ENCODE peak calls at places on chromosomes 3 and 15, in eight cellular contexts. W is heart left ventricle, L is left lung, Q is endothelial cell, G is choroid plexus epithelial cell, F is HCT116, H is sigmoid colon, M is IMR-90. Y is an unnamed sample.

GRCh38 chr3:193563429-193563828 is 8.7 kb upstream of the ATP13A4 start:
- DNase-seq in W (no peak), L (no peak), Q (no peak), G (peak), F (no peak), H (no peak), M (no peak), Y (no peak)

GRCh38 chr15:34717729-34718128 is 37.1 kb downstream of the GJD2 start:
- DNase-seq in W (no peak), L (no peak), Q (no peak), G (no peak), F (no peak), H (no peak), M (peak), Y (no peak)

GRCh38 chr15:80503319-80503952 is 99.3 kb downstream of the ARNT2 start:
- DNase-seq in W (no peak), L (no peak), Q (no peak), G (peak), F (no peak), H (no peak), M (no peak), Y (no peak)

GRCh38 chr3:73614385-73614784 is 10.4 kb downstream of the PDZRN3 start:
- DNase-seq in W (peak), L (no peak), Q (no peak), G (peak), F (no peak), H (peak), M (peak), Y (no peak)

GRCh38 chr3:111617406-111617805 is 22.3 kb upstream of the ZBED2 start:
- DNase-seq in W (no peak), L (no peak), Q (no peak), G (no peak), F (no peak), H (no peak), M (no peak), Y (no peak)

GRCh38 chr15:63915888-63916731 is 82.4 kb upstream of the HERC1 start:
- DNase-seq in W (no peak), L (no peak), Q (peak), G (peak), F (no peak), H (no peak), M (peak), Y (no peak)

GRCh38 chr15:40047413-40048154 is 8.6 kb upstream of the SRP14 start:
- DNase-seq in W (peak), L (peak), Q (no peak), G (peak), F (no peak), H (peak), M (peak), Y (peak)

GRCh38 chr3:188220988-188221818 is 67.2 kb downstream of the LPP start:
- DNase-seq in W (no peak), L (no peak), Q (no peak), G (peak), F (no peak), H (peak), M (peak), Y (no peak)

GRCh38 chr15:52518972-52519371 is 9.7 kb downstream of the MYO5A start:
- DNase-seq in W (no peak), L (no peak), Q (no peak), G (no peak), F (no peak), H (no peak), M (no peak), Y (no peak)

GRCh38 chr3:185306847-185307246 is 53.0 kb upstream of the EHHADH start:
- DNase-seq in W (no peak), L (no peak), Q (no peak), G (no peak), F (no peak), H (no peak), M (no peak), Y (no peak)

GRCh38 chr3:133413166-133414020 is 13.5 kb downstream of the BFSP2 start:
- DNase-seq in W (no peak), L (no peak), Q (no peak), G (peak), F (no peak), H (no peak), M (peak), Y (no peak)

GRCh38 chr3:173708191-173708590 is 310.6 kb downstream of the NLGN1 start:
- DNase-seq in W (no peak), L (no peak), Q (no peak), G (no peak), F (no peak), H (no peak), M (no peak), Y (no peak)

GRCh38 chr3:71102111-71103039 is 481.2 kb downstream of the FOXP1 start:
- DNase-seq in W (no peak), L (no peak), Q (no peak), G (peak), F (no peak), H (no peak), M (peak), Y (no peak)

GRCh38 chr3:6542795-6543194 is 318.1 kb upstream of the GRM7 start:
- DNase-seq in W (no peak), L (no peak), Q (no peak), G (no peak), F (no peak), H (no peak), M (no peak), Y (no peak)
- TF ChIP-seq CTCF in W (no peak), L (no peak), Q (no peak), G (no peak), F (no peak), H (no peak), M (no peak), Y (no peak)

GRCh38 chr3:44237665-44238064 is 4.0 kb upstream of the TOPAZ1 start:
- DNase-seq in W (no peak), L (no peak), Q (no peak), G (no peak), F (no peak), H (no peak), M (no peak), Y (no peak)

GRCh38 chr3:44241706-44242105 is at the start of gene TOPAZ1:
- DNase-seq in W (no peak), L (peak), Q (no peak), G (no peak), F (no peak), H (peak), M (no peak), Y (no peak)

GRCh38 chr3:44238889-44239288 is 2.8 kb upstream of the TOPAZ1 start:
- DNase-seq in W (no peak), L (no peak), Q (no peak), G (no peak), F (no peak), H (no peak), M (no peak), Y (no peak)

GRCh38 chr3:44242716-44243115 is 1.0 kb downstream of the TOPAZ1 start:
- DNase-seq in W (no peak), L (no peak), Q (no peak), G (no peak), F (no peak), H (no peak), M (no peak), Y (no peak)

DNA sequence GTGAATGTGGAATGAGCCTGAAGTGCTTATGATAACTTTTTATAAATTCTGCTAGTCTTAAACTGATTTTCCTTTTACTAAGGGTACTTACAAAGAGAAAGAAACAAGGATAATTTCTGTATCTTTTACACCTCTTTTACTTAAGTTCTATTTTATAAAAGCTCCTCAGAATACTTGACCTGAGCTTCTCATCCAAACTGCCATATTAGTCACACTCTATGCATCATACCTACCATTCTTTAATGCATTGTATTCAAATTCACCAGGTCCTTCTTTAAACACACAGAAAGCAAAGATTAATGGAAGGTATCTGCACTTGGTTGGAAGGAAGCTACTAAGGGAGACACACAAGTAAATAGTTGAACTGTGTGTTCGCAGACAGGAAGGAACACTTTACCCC is 1.6 kb upstream of the TOPAZ1 start:
- DNase-seq in W (no peak), L (no peak), Q (no peak), G (no peak), F (no peak), H (no peak), M (no peak), Y (no peak)
- TF ChIP-seq CTCF in W (no peak), L (no peak), Q (no peak), G (no peak), F (no peak), H (no peak), M (no peak), Y (no peak)

GRCh38 chr3:94303897-94304296 is 241.0 kb downstream of the NSUN3 start:
- DNase-seq in W (no peak), L (no peak), Q (no peak), G (peak), F (no peak), H (no peak), M (peak), Y (no peak)
- TF ChIP-seq CTCF in W (no peak), L (peak), Q (no peak), G (peak), F (no peak), H (peak), M (peak), Y (no peak)

GRCh38 chr3:15243822-15244482 is 37.9 kb downstream of the CAPN7 start:
- DNase-seq in W (no peak), L (no peak), Q (no peak), G (no peak), F (no peak), H (no peak), M (no peak), Y (no peak)

GRCh38 chr3:15246186-15246585 is 40.1 kb downstream of the CAPN7 start:
- DNase-seq in W (no peak), L (no peak), Q (no peak), G (no peak), F (no peak), H (no peak), M (no peak), Y (no peak)

GRCh38 chr3:15241341-15241740 is 35.3 kb downstream of the CAPN7 start:
- DNase-seq in W (no peak), L (no peak), Q (peak), G (peak), F (peak), H (peak), M (no peak), Y (peak)
- TF ChIP-seq CTCF in W (peak), L (peak), Q (no peak), G (peak), F (peak), H (no peak), M (peak), Y (peak)